ENCODE peak calls at places on chromosomes 12 and 14, in nine cellular contexts. G is RCC 7860; M is stimulated activated CD4-positive, alpha-beta T cell treated with anti-CD3 and anti-CD28 coated beads, Interleukin-1b, Interleukin-23, amount 100 ng/mL, for 24 hours; E is endodermal cell; R is glutamatergic neuron; O is lower leg skin; P is BE2C; T is HS-5; V is AG08395. Z is an unnamed sample.

GRCh38 chr12:93453633-93454032 is 11.9 kb upstream of the UBE2N start:
- DNase-seq in E (no peak), R (no peak), O (no peak), T (no peak), G (peak), V (peak), P (no peak), M (no peak), Z (no peak)

GRCh38 chr12:50718760-50719159 is 45.1 kb upstream of the ATF1 start:
- DNase-seq in R (no peak), T (no peak), V (no peak), E (no peak), M (no peak), P (no peak), G (no peak), O (no peak), Z (no peak)

GRCh38 chr14:80507292-80507869 is 296.1 kb upstream of the DIO2 start:
- DNase-seq in M (no peak), E (no peak), V (no peak), R (no peak), P (no peak), T (no peak), O (no peak), G (no peak), Z (no peak)

GRCh38 chr14:43539210-43539609 is 967.9 kb downstream of the FSCB start:
- DNase-seq in P (no peak), V (no peak), G (no peak), R (no peak), E (peak), M (no peak), O (peak), T (peak), Z (no peak)

GRCh38 chr14:59067135-59067894 is 121.2 kb upstream of the DAAM1 start:
- DNase-seq in G (no peak), E (no peak), M (no peak), P (no peak), T (no peak), R (no peak), V (no peak), O (no peak), Z (no peak)

GRCh38 chr12:91104812-91105466 is 6.4 kb downstream of the LUM start:
- DNase-seq in M (no peak), V (no peak), O (no peak), R (no peak), G (no peak), E (no peak), T (no peak), P (no peak), Z (no peak)

GRCh38 chr14:42023452-42023851 is 416.8 kb downstream of the LRFN5 start:
- DNase-seq in G (no peak), M (no peak), P (no peak), E (no peak), T (no peak), O (no peak), V (no peak), R (no peak), Z (no peak)

GRCh38 chr12:10027311-10028099 is 3.0 kb upstream of the CLEC9A start:
- DNase-seq in M (no peak), T (peak), O (no peak), G (no peak), E (no peak), R (no peak), P (no peak), V (peak), Z (no peak)

GRCh38 chr12:51475543-51475942 is 50.9 kb downstream of the SLC4A8 start:
- DNase-seq in O (no peak), G (no peak), M (no peak), P (no peak), E (no peak), T (no peak), R (no peak), V (no peak), Z (no peak)

Z was measured in thoracic aorta.